ENCODE peak calls at places on chromosome 2, in six cellular contexts. Q is Daoy; E is activated CD8-positive, alpha-beta memory T cell treated with anti-CD3 and anti-CD28 coated beads for 4 hours; G is mesendoderm; L is stromal cell of bone marrow; C is COR-L47. R is an unnamed sample.

GRCh38 chr2:216633616-216634316 is 546 bp downstream of the IGFBP2 start:
- DNase-seq in C (peak), E (no peak), Q (peak), G (peak), L (no peak), R (no peak)

GRCh38 chr2:189933911-189934399 is 128.6 kb downstream of the MSTN start:
- DNase-seq in C (no peak), E (no peak), L (peak), G (no peak), Q (peak), R (no peak)

GRCh38 chr2:215614296-215614695 is 178.4 kb upstream of the FN1 start:
- DNase-seq in Q (no peak), L (no peak), E (no peak), C (peak), G (no peak), R (peak)

GRCh38 chr2:168518555-168519066 is 62.5 kb downstream of the CERS6 start:
- DNase-seq in G (peak), Q (peak), E (no peak), C (no peak), L (no peak), R (peak)

GRCh38 chr2:127137741-127138140 is 30.8 kb upstream of the BIN1 start:
- DNase-seq in E (no peak), C (no peak), G (no peak), Q (no peak), L (no peak), R (no peak)

GRCh38 chr2:43217228-43218220 is 8.9 kb downstream of the ZFP36L2 start:
- DNase-seq in L (no peak), E (no peak), G (peak), C (peak), Q (peak), R (peak)

GRCh38 chr2:43511199-43511598 is 84.6 kb downstream of the THADA start:
- DNase-seq in G (no peak), E (no peak), Q (no peak), L (no peak), C (no peak), R (no peak)

GRCh38 chr2:43097650-43098049 is 128.8 kb downstream of the ZFP36L2 start:
- DNase-seq in E (no peak), L (no peak), C (no peak), G (no peak), Q (no peak), R (no peak)

GRCh38 chr2:217865373-217865772 is 137.4 kb downstream of the TNS1 start:
- DNase-seq in E (no peak), C (no peak), Q (no peak), G (no peak), L (no peak), R (no peak)

R was measured in neural progenitor cell.